ENCODE peak calls at places on chromosomes 12 and 14, in four cellular contexts. L is epithelial cell of esophagus, E is NCI-H2171, N is HEK293T. C is an unnamed sample.

GRCh38 chr12:2034633-2035420 is 18.0 kb upstream of the CACNA1C start:
- DNase-seq in E (peak; percentile 100), N (peak; percentile 95), L (peak; percentile 75), C (peak; percentile 95)

GRCh38 chr14:95039993-95040348 is 117.4 kb downstream of the DICER1 start:
- DNase-seq in N (no peak), L (no peak), E (no peak), C (no peak)

GRCh38 chr12:130978785-130979184 is 25.1 kb downstream of the ADGRD1 start:
- DNase-seq in L (no peak), N (no peak), E (no peak), C (no peak)

GRCh38 chr12:53978477-53979356 is 4.0 kb upstream of the HOTAIR start:
- DNase-seq in N (no peak), E (no peak), L (no peak), C (no peak)

GRCh38 chr12:81598205-81598604 is 160.9 kb downstream of the PPFIA2 start:
- DNase-seq in L (no peak), N (no peak), E (peak; percentile 68), C (no peak)

GRCh38 chr14:76957224-76957881 is 71.2 kb downstream of the IRF2BPL start:
- DNase-seq in N (no peak), L (no peak), E (no peak), C (no peak)

GRCh38 chr12:123114305-123115083 is 36.4 kb downstream of the PITPNM2 start:
- DNase-seq in E (no peak), L (no peak), N (no peak), C (no peak)

GRCh38 chr12:10235761-10236631 is 23.3 kb downstream of the GABARAPL1 start:
- DNase-seq in E (no peak), N (peak; percentile 54), L (peak; percentile 43), C (no peak)

GRCh38 chr14:55249423-55249822 is 21.8 kb upstream of the FBXO34 start:
- DNase-seq in E (no peak), N (no peak), L (peak; percentile 33), C (no peak)

GRCh38 chr12:66676241-66676640 is 2.6 kb downstream of the GRIP1 start:
- DNase-seq in N (no peak), L (no peak), E (no peak), C (no peak)

GRCh38 chr14:69713127-69713800 is 53.7 kb upstream of the SRSF5 start:
- DNase-seq in N (no peak), L (peak; percentile 89), E (peak; percentile 85), C (no peak)

GRCh38 chr12:3257411-3257810 is 180.2 kb downstream of the TSPAN9 start:
- DNase-seq in L (no peak), E (no peak), N (no peak), C (no peak)

GRCh38 chr14:77638738-77639137 is 22.3 kb upstream of the SPTLC2 start:
- DNase-seq in L (peak; percentile 74), E (no peak), N (no peak), C (no peak)

GRCh38 chr12:12376636-12377448 is 20.0 kb downstream of the BORCS5 start:
- DNase-seq in E (peak; percentile 43), L (peak; percentile 85), N (peak; percentile 68), C (no peak)

GRCh38 chr12:124433147-124433874 is 134.1 kb downstream of the NCOR2 start:
- DNase-seq in N (no peak), L (no peak), E (no peak), C (no peak)

GRCh38 chr14:90508536-90509254 is 111.9 kb downstream of the CALM1 start:
- DNase-seq in L (peak; percentile 81), E (no peak), N (no peak), C (no peak)

GRCh38 chr14:61476105-61476736 is 154.8 kb downstream of the PRKCH start:
- DNase-seq in E (no peak), L (no peak), N (no peak), C (no peak)

GRCh38 chr12:130667421-130667960 is 48.6 kb downstream of the RIMBP2 start:
- DNase-seq in L (no peak), E (no peak), N (no peak), C (no peak)

GRCh38 chr12:4435537-4435936 is 10.1 kb downstream of the FGF6 start:
- DNase-seq in N (no peak), L (no peak), E (peak; percentile 14), C (no peak)

GRCh38 chr14:21846227-21846885 is 172.7 kb upstream of the OR4E1 start:
- DNase-seq in L (peak; percentile 24), N (peak; percentile 50), E (peak; percentile 24), C (peak; percentile 66)

GRCh38 chr14:102570334-102570995 is 22.0 kb upstream of the RCOR1 start:
- DNase-seq in N (no peak), E (no peak), L (no peak), C (no peak)

C was measured in endothelial cell.